ENCODE peak calls at places on chromosomes 5 and 9, in six cellular contexts. K is stimulated activated naive CD8-positive, alpha-beta T cell treated with anti-CD3 and anti-CD28 coated beads, Interleukin-15, Interleukin-2, amounts not matched to agents 100 U/mL and 50 U/mL, for 24 hours; A is HS-5; F is activated T-cell treated with anti-CD3 and anti-CD28 coated beads for 24 hours; Q is MV-4-11; E is heart right ventricle. T is an unnamed sample.

GRCh38 chr9:4116091-4116581 is 183.7 kb downstream of the GLIS3 start:
- DNase-seq in K (no peak), A (no peak), F (no peak), Q (no peak), E (no peak), T (no peak)

GRCh38 chr5:32445831-32446614 is 1.5 kb upstream of the ZFR start:
- DNase-seq in K (no peak), A (no peak), F (no peak), Q (no peak), E (no peak), T (no peak)

GRCh38 chr5:135441919-135442318 is 5.2 kb downstream of the DCANP1 start:
- DNase-seq in K (no peak), A (no peak), F (no peak), Q (no peak), E (no peak), T (no peak)

GRCh38 chr9:13791816-13792215 is 512.3 kb upstream of the MPDZ start:
- DNase-seq in K (no peak), A (no peak), F (no peak), Q (no peak), E (no peak), T (no peak)

GRCh38 chr9:33476503-33476902 is 2.8 kb upstream of the NOL6 start:
- DNase-seq in K (no peak), A (no peak), F (no peak), Q (no peak), E (no peak), T (no peak)

GRCh38 chr5:54484219-54484894 is 28.9 kb downstream of the HSPB3 start:
- DNase-seq in K (no peak), A (no peak), F (no peak), Q (no peak), E (no peak), T (no peak)

GRCh38 chr5:77893225-77893860 is 117.2 kb upstream of the TBCA start:
- DNase-seq in K (no peak), A (peak; percentile 96), F (no peak), Q (peak; percentile 81), E (no peak), T (peak; percentile 98)

GRCh38 chr5:43221502-43221901 is 29.5 kb downstream of the NIM1K start:
- DNase-seq in K (no peak), A (no peak), F (no peak), Q (peak; percentile 49), E (no peak), T (no peak)

GRCh38 chr5:175392236-175392635 is 51.7 kb downstream of the DRD1 start:
- DNase-seq in K (no peak), A (no peak), F (no peak), Q (no peak), E (no peak), T (no peak)

GRCh38 chr5:179732918-179733763 is 519 bp downstream of the MAML1 start:
- DNase-seq in K (peak; percentile 48), A (peak; percentile 32), F (peak; percentile 7), Q (no peak), E (peak; percentile 34), T (peak; percentile 33)

GRCh38 chr5:54658014-54658413 is 140.5 kb downstream of the SNX18 start:
- DNase-seq in K (no peak), A (peak; percentile 69), F (no peak), Q (no peak), E (peak; percentile 25), T (peak; percentile 92)

GRCh38 chr9:107685901-107686300 is 196.3 kb upstream of the KLF4 start:
- DNase-seq in K (no peak), A (no peak), F (no peak), Q (no peak), E (no peak), T (peak; percentile 41)

GRCh38 chr9:128702949-128703615 is 779 bp downstream of the PKN3 start:
- DNase-seq in K (peak; percentile 44), A (no peak), F (no peak), Q (no peak), E (peak; percentile 53), T (peak; percentile 26)

GRCh38 chr5:119458911-119459632 is 6.8 kb downstream of the HSD17B4 start:
- DNase-seq in K (no peak), A (no peak), F (no peak), Q (peak; percentile 78), E (no peak), T (no peak)

GRCh38 chr5:125560476-125561225 is 814.2 kb upstream of the ZNF608 start:
- DNase-seq in K (no peak), A (no peak), F (no peak), Q (peak; percentile 44), E (no peak), T (peak; percentile 35)

GRCh38 chr9:33818167-33818831 is 1.3 kb downstream of the UBE2R2 start:
- DNase-seq in K (no peak), A (no peak), F (no peak), Q (no peak), E (peak; percentile 61), T (no peak)

GRCh38 chr5:17738461-17738860 is 104.2 kb downstream of the TAF11L14 start:
- DNase-seq in K (no peak), A (no peak), F (no peak), Q (no peak), E (no peak), T (no peak)